ENCODE peak calls at places on chromosomes 11 and 22, in seven cellular contexts. One of them, this sample, is unnamed. For H3K4me1, the result is how much of the 10 kb centered on the place peaks cover.

GRCh38 chr11:116224154-116224888 is 548.5 kb downstream of the BUD13 start:
- DNase-seq in ovary: peak
- DNase-seq in IMR-90: peak
- DNase-seq in tibial nerve: peak
- DNase-seq in colonic mucosa: peak
- DNase-seq in neural progenitor cell: peak
- DNase-seq in CD8-positive, alpha-beta T cell: peak
- DNase-seq in this sample: peak

GRCh38 chr11:44096360-44097188 is 1.1 kb downstream of the EXT2 start:
- DNase-seq in ovary: no peak
- DNase-seq in IMR-90: peak
- DNase-seq in tibial nerve: no peak
- DNase-seq in colonic mucosa: peak
- DNase-seq in neural progenitor cell: no peak
- DNase-seq in CD8-positive, alpha-beta T cell: no peak
- DNase-seq in this sample: peak

GRCh38 chr11:94537051-94537600 is 6.6 kb upstream of the FUT4 start:
- DNase-seq in ovary: no peak
- DNase-seq in IMR-90: peak
- DNase-seq in tibial nerve: no peak
- DNase-seq in colonic mucosa: peak
- DNase-seq in neural progenitor cell: no peak
- DNase-seq in CD8-positive, alpha-beta T cell: no peak
- DNase-seq in this sample: no peak

GRCh38 chr11:128448487-128448886 is 138.9 kb downstream of the ETS1 start:
- DNase-seq in ovary: no peak
- DNase-seq in IMR-90: peak
- DNase-seq in tibial nerve: no peak
- DNase-seq in colonic mucosa: peak
- DNase-seq in neural progenitor cell: no peak
- DNase-seq in CD8-positive, alpha-beta T cell: no peak
- DNase-seq in this sample: peak

GRCh38 chr22:26170112-26170492 is 840 bp downstream of the SEZ6L start:
- DNase-seq in ovary: no peak
- DNase-seq in IMR-90: no peak
- DNase-seq in tibial nerve: no peak
- DNase-seq in colonic mucosa: no peak
- DNase-seq in neural progenitor cell: peak
- DNase-seq in CD8-positive, alpha-beta T cell: no peak
- DNase-seq in this sample: no peak

GRCh38 chr11:15118431-15118830 is 3.7 kb downstream of the INSC start:
- DNase-seq in ovary: no peak
- DNase-seq in IMR-90: no peak
- DNase-seq in tibial nerve: no peak
- DNase-seq in colonic mucosa: no peak
- DNase-seq in neural progenitor cell: no peak
- DNase-seq in CD8-positive, alpha-beta T cell: no peak
- DNase-seq in this sample: no peak

GRCh38 chr11:34149274-34149673 is 43.8 kb downstream of the NAT10 start:
- DNase-seq in ovary: no peak
- DNase-seq in IMR-90: no peak
- DNase-seq in tibial nerve: no peak
- DNase-seq in colonic mucosa: no peak
- DNase-seq in neural progenitor cell: no peak
- DNase-seq in CD8-positive, alpha-beta T cell: no peak
- DNase-seq in this sample: no peak

GRCh38 chr22:47449508-47450270 is 687.2 kb downstream of the TBC1D22A start:
- DNase-seq in ovary: no peak
- DNase-seq in IMR-90: no peak
- DNase-seq in tibial nerve: no peak
- DNase-seq in colonic mucosa: no peak
- DNase-seq in neural progenitor cell: no peak
- DNase-seq in CD8-positive, alpha-beta T cell: no peak
- DNase-seq in this sample: no peak

GRCh38 chr11:69985654-69986420 is 92.3 kb upstream of the ANO1 start:
- DNase-seq in ovary: no peak
- DNase-seq in IMR-90: no peak
- DNase-seq in tibial nerve: no peak
- DNase-seq in colonic mucosa: no peak
- DNase-seq in neural progenitor cell: peak
- DNase-seq in CD8-positive, alpha-beta T cell: no peak
- DNase-seq in this sample: no peak

GRCh38 chr22:20117656-20118571 is 888 bp upstream of the TRMT2A start:
- DNase-seq in ovary: no peak
- DNase-seq in IMR-90: peak
- DNase-seq in tibial nerve: no peak
- DNase-seq in colonic mucosa: no peak
- DNase-seq in neural progenitor cell: peak
- DNase-seq in CD8-positive, alpha-beta T cell: no peak
- DNase-seq in this sample: no peak

GRCh38 chr11:70548976-70549375 is 150.6 kb downstream of the CTTN start:
- DNase-seq in ovary: no peak
- DNase-seq in IMR-90: no peak
- DNase-seq in tibial nerve: no peak
- DNase-seq in colonic mucosa: no peak
- DNase-seq in neural progenitor cell: no peak
- DNase-seq in CD8-positive, alpha-beta T cell: no peak
- DNase-seq in this sample: no peak

GRCh38 chr22:24391836-24392217 is 35.6 kb upstream of the ADORA2A start:
- DNase-seq in ovary: no peak
- DNase-seq in IMR-90: peak
- DNase-seq in tibial nerve: no peak
- DNase-seq in colonic mucosa: no peak
- DNase-seq in neural progenitor cell: no peak
- DNase-seq in CD8-positive, alpha-beta T cell: no peak
- DNase-seq in this sample: no peak

GRCh38 chr11:114259124-114259526 is 37.1 kb upstream of the NNMT start:
- DNase-seq in ovary: peak
- DNase-seq in IMR-90: no peak
- DNase-seq in tibial nerve: peak
- DNase-seq in colonic mucosa: no peak
- DNase-seq in neural progenitor cell: no peak
- DNase-seq in CD8-positive, alpha-beta T cell: no peak
- DNase-seq in this sample: no peak

GRCh38 chr11:113272281-113272680 is 42.1 kb upstream of the TTC12 start:
- DNase-seq in ovary: no peak
- DNase-seq in IMR-90: no peak
- DNase-seq in tibial nerve: no peak
- DNase-seq in colonic mucosa: no peak
- DNase-seq in neural progenitor cell: no peak
- DNase-seq in CD8-positive, alpha-beta T cell: no peak
- DNase-seq in this sample: no peak

GRCh38 chr11:119367661-119368120 is 13.8 kb downstream of the USP2 start:
- DNase-seq in ovary: no peak
- DNase-seq in IMR-90: no peak
- DNase-seq in tibial nerve: no peak
- DNase-seq in colonic mucosa: peak
- DNase-seq in neural progenitor cell: no peak
- DNase-seq in CD8-positive, alpha-beta T cell: no peak
- DNase-seq in this sample: no peak

GRCh38 chr11:22920939-22921565 is 60.8 kb upstream of the CCDC179 start:
- DNase-seq in ovary: no peak
- DNase-seq in IMR-90: peak
- DNase-seq in tibial nerve: no peak
- DNase-seq in colonic mucosa: peak
- DNase-seq in neural progenitor cell: peak
- DNase-seq in CD8-positive, alpha-beta T cell: no peak
- DNase-seq in this sample: peak

GRCh38 chr11:129247129-129247528 is 55.0 kb upstream of the ARHGAP32 start:
- DNase-seq in ovary: no peak
- DNase-seq in IMR-90: peak
- DNase-seq in tibial nerve: no peak
- DNase-seq in colonic mucosa: no peak
- DNase-seq in neural progenitor cell: no peak
- DNase-seq in CD8-positive, alpha-beta T cell: no peak
- DNase-seq in this sample: peak

GRCh38 chr11:65429069-65429681 is 6.6 kb downstream of the NEAT1 start:
- DNase-seq in ovary: peak
- DNase-seq in IMR-90: peak
- DNase-seq in tibial nerve: peak
- DNase-seq in colonic mucosa: peak
- DNase-seq in neural progenitor cell: peak
- DNase-seq in CD8-positive, alpha-beta T cell: no peak
- DNase-seq in this sample: no peak

GRCh38 chr22:48796295-48797015 is 1031.2 kb downstream of the BRD1 start:
- DNase-seq in ovary: no peak
- DNase-seq in IMR-90: no peak
- DNase-seq in tibial nerve: no peak
- DNase-seq in colonic mucosa: no peak
- DNase-seq in neural progenitor cell: peak
- DNase-seq in CD8-positive, alpha-beta T cell: no peak
- DNase-seq in this sample: no peak

GRCh38 chr22:46175631-46176030 is 25.3 kb downstream of the PPARA start:
- DNase-seq in ovary: no peak
- DNase-seq in IMR-90: peak
- DNase-seq in tibial nerve: no peak
- DNase-seq in colonic mucosa: no peak
- DNase-seq in neural progenitor cell: no peak
- DNase-seq in CD8-positive, alpha-beta T cell: no peak
- DNase-seq in this sample: peak

GRCh38 chr11:61049066-61049382 is 53.3 kb upstream of the CD5 start:
- DNase-seq in ovary: no peak
- DNase-seq in IMR-90: no peak
- DNase-seq in tibial nerve: no peak
- DNase-seq in colonic mucosa: no peak
- DNase-seq in neural progenitor cell: no peak
- DNase-seq in CD8-positive, alpha-beta T cell: no peak
- DNase-seq in this sample: no peak

GRCh38 chr11:80103149-80103859 is 662.5 kb upstream of the TENM4 start:
- DNase-seq in ovary: no peak
- DNase-seq in IMR-90: peak
- DNase-seq in tibial nerve: no peak
- DNase-seq in colonic mucosa: no peak
- DNase-seq in neural progenitor cell: no peak
- DNase-seq in CD8-positive, alpha-beta T cell: no peak
- DNase-seq in this sample: peak

GRCh38 chr11:65811764-65812475 is 21.8 kb upstream of the SNX32 start:
- DNase-seq in ovary: no peak
- DNase-seq in IMR-90: no peak
- DNase-seq in tibial nerve: no peak
- DNase-seq in colonic mucosa: no peak
- DNase-seq in neural progenitor cell: no peak
- DNase-seq in CD8-positive, alpha-beta T cell: no peak
- DNase-seq in this sample: no peak

GRCh38 chr11:126874831-126875230 is 125.7 kb downstream of the KIRREL3 start:
- DNase-seq in ovary: no peak
- DNase-seq in IMR-90: no peak
- DNase-seq in tibial nerve: no peak
- DNase-seq in colonic mucosa: no peak
- DNase-seq in neural progenitor cell: peak
- DNase-seq in CD8-positive, alpha-beta T cell: no peak
- DNase-seq in this sample: no peak

GRCh38 chr22:36409911-36410756 is 22.4 kb upstream of the MYH9 start:
- DNase-seq in ovary: peak
- DNase-seq in IMR-90: no peak
- DNase-seq in tibial nerve: no peak
- DNase-seq in colonic mucosa: peak
- DNase-seq in neural progenitor cell: peak
- DNase-seq in CD8-positive, alpha-beta T cell: peak
- DNase-seq in this sample: peak

GRCh38 chr11:131095501-131096185 is 179.4 kb upstream of the SNX19 start:
- DNase-seq in ovary: no peak
- DNase-seq in IMR-90: no peak
- DNase-seq in tibial nerve: no peak
- DNase-seq in colonic mucosa: no peak
- DNase-seq in neural progenitor cell: no peak
- DNase-seq in CD8-positive, alpha-beta T cell: no peak
- DNase-seq in this sample: no peak

DNA sequence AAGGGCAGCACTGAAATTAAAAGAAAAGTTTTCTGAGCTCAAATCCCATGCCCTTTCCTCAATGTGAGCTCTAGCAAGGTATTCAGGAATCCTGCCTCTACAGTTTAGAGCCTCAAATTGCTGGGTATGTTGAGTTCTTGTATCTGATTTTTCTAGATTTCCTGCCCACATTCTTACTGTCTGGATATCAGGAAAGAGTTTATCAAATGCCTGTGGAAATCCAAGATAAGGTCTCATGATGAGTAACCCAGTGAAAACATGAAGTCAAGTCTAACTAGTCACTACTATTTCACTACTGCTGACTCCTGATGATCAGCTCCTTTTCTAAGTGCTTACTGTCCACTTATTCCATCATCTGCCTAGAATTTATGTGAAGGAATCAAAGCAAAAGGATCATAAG is 29.8 kb downstream of the LIMK2 start:
- DNase-seq in ovary: no peak
- DNase-seq in IMR-90: peak
- DNase-seq in tibial nerve: no peak
- DNase-seq in colonic mucosa: no peak
- DNase-seq in neural progenitor cell: no peak
- DNase-seq in CD8-positive, alpha-beta T cell: no peak
- DNase-seq in this sample: peak
- H3K4me1 ChIP-seq in ovary: under half
- H3K4me1 ChIP-seq in IMR-90: under half
- H3K4me1 ChIP-seq in tibial nerve: under half
- H3K4me1 ChIP-seq in colonic mucosa: under half
- H3K4me1 ChIP-seq in neural progenitor cell: under half
- H3K4me1 ChIP-seq in CD8-positive, alpha-beta T cell: under half
- H3K4me1 ChIP-seq in this sample: under half

GRCh38 chr11:6473481-6474422 is at the start of gene TRIM3:
- DNase-seq in ovary: peak
- DNase-seq in IMR-90: peak
- DNase-seq in tibial nerve: peak
- DNase-seq in colonic mucosa: peak
- DNase-seq in neural progenitor cell: peak
- DNase-seq in CD8-positive, alpha-beta T cell: peak
- DNase-seq in this sample: peak
- H3K4me1 ChIP-seq in ovary: under half
- H3K4me1 ChIP-seq in IMR-90: under half
- H3K4me1 ChIP-seq in tibial nerve: under half
- H3K4me1 ChIP-seq in colonic mucosa: under half
- H3K4me1 ChIP-seq in neural progenitor cell: under half
- H3K4me1 ChIP-seq in CD8-positive, alpha-beta T cell: under half
- H3K4me1 ChIP-seq in this sample: under half

DNA sequence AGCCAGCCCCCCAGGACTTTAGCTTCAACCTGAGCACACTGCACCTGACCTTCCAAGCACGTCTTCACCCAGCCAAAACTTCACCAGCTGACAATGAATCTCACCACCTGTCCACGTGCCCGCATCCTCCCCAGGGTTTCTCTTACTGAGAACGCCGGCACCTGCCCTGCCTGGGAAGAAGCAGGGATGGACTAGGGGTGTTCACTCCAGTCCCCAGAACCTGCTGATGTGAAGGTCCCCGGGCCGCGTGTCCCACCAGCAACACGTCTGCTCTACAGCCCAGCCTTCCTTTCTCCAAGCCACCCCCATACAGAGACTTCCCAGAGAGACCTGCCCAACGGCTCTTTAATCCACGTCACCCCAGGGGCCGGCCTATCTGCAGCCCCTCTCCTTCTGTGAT is 12.8 kb downstream of the CPT1A start:
- DNase-seq in ovary: no peak
- DNase-seq in IMR-90: no peak
- DNase-seq in tibial nerve: no peak
- DNase-seq in colonic mucosa: no peak
- DNase-seq in neural progenitor cell: no peak
- DNase-seq in CD8-positive, alpha-beta T cell: no peak
- DNase-seq in this sample: no peak
- H3K4me1 ChIP-seq in ovary: under half
- H3K4me1 ChIP-seq in IMR-90: under half
- H3K4me1 ChIP-seq in tibial nerve: half or more
- H3K4me1 ChIP-seq in colonic mucosa: under half
- H3K4me1 ChIP-seq in neural progenitor cell: under half
- H3K4me1 ChIP-seq in CD8-positive, alpha-beta T cell: under half
- H3K4me1 ChIP-seq in this sample: under half

GRCh38 chr11:63508745-63509144 is 2.9 kb downstream of the LGALS12 start:
- DNase-seq in ovary: no peak
- DNase-seq in IMR-90: no peak
- DNase-seq in tibial nerve: no peak
- DNase-seq in colonic mucosa: no peak
- DNase-seq in neural progenitor cell: no peak
- DNase-seq in CD8-positive, alpha-beta T cell: no peak
- DNase-seq in this sample: no peak
- H3K4me1 ChIP-seq in ovary: under half
- H3K4me1 ChIP-seq in IMR-90: under half
- H3K4me1 ChIP-seq in tibial nerve: under half
- H3K4me1 ChIP-seq in colonic mucosa: under half
- H3K4me1 ChIP-seq in neural progenitor cell: under half
- H3K4me1 ChIP-seq in CD8-positive, alpha-beta T cell: under half
- H3K4me1 ChIP-seq in this sample: under half

This sample was measured in foreskin keratinocyte.